ENCODE peak calls at places on chromosomes 16 and 17, in five cellular contexts. F, I, O, W and X are unnamed samples.
A peak's percentile ranks its signal among the peaks of the same experiment; 100 is the strongest.

GRCh38 chr16:77916111-77916510 is 106.2 kb upstream of the CLEC3A start:
- DNase-seq in O (no peak), W (no peak), F (no peak), I (no peak), X (no peak)

GRCh38 chr17:43755389-43755875 is 3.2 kb downstream of the SOST start:
- DNase-seq in O (no peak), I (no peak), W (peak; percentile 60), F (no peak), X (no peak)

GRCh38 chr16:57628782-57629181 is 352 bp downstream of the ADGRG1 start:
- DNase-seq in W (no peak), O (no peak), I (no peak), F (no peak), X (no peak)

GRCh38 chr16:23424292-23424958 is 28.6 kb downstream of the COG7 start:
- DNase-seq in O (no peak), I (peak; percentile 48), W (peak; percentile 37), F (peak; percentile 37), X (no peak)

GRCh38 chr16:1890701-1891035 is 18.7 kb upstream of the MEIOB start:
- DNase-seq in O (no peak), I (no peak), W (no peak), F (no peak), X (no peak)

GRCh38 chr16:81071816-81072215 is 5.2 kb downstream of the C16orf46 start:
- DNase-seq in F (no peak), I (no peak), O (no peak), W (peak; percentile 9), X (no peak)

GRCh38 chr16:83059237-83059636 is 432.5 kb downstream of the CDH13 start:
- DNase-seq in F (no peak), I (no peak), O (no peak), W (no peak), X (no peak)

GRCh38 chr17:10574324-10574723 is 24.9 kb upstream of the MYH2 start:
- DNase-seq in F (no peak), O (no peak), I (no peak), W (no peak), X (no peak)

GRCh38 chr16:8929086-8929748 is 34.5 kb downstream of the USP7 start:
- DNase-seq in O (no peak), F (no peak), I (no peak), W (no peak), X (no peak)

GRCh38 chr17:80347948-80348351 is 67.0 kb upstream of the ENDOV start:
- DNase-seq in F (no peak), O (peak; percentile 60), W (no peak), I (no peak), X (no peak)

GRCh38 chr16:73315645-73316044 is 267.7 kb upstream of the ZFHX3 start:
- DNase-seq in O (no peak), W (no peak), F (no peak), I (no peak), X (no peak)

GRCh38 chr17:78885956-78886355 is 17.0 kb downstream of the CEP295NL start:
- DNase-seq in O (no peak), W (no peak), I (no peak), F (no peak), X (no peak)

GRCh38 chr16:80208015-80208414 is 332.8 kb upstream of the DYNLRB2 start:
- DNase-seq in O (no peak), F (no peak), W (no peak), I (no peak), X (no peak)

GRCh38 chr17:44940321-44940720 is 7.3 kb downstream of the KIF18B start:
- DNase-seq in O (no peak), W (peak; percentile 71), F (no peak), I (no peak), X (no peak)

GRCh38 chr16:70290949-70291519 is 1.7 kb upstream of the AARS1 start:
- DNase-seq in F (no peak), W (no peak), I (no peak), O (no peak), X (no peak)

GRCh38 chr17:77735341-77736206 is 222.9 kb upstream of the TNRC6C start:
- DNase-seq in I (peak; percentile 76), W (no peak), F (peak; percentile 26), O (peak; percentile 91), X (no peak)

GRCh38 chr16:56927471-56927870 is 4.5 kb upstream of the HERPUD1 start:
- DNase-seq in W (no peak), F (no peak), I (no peak), O (no peak), X (no peak)

GRCh38 chr17:82060001-82060380 is 5.6 kb downstream of the DUS1L start:
- DNase-seq in W (no peak), I (no peak), O (no peak), F (no peak), X (no peak)

GRCh38 chr17:75721463-75722011 is 278 bp downstream of the ITGB4 start:
- DNase-seq in O (no peak), F (no peak), I (no peak), W (peak; percentile 7), X (no peak)

GRCh38 chr17:78019367-78019975 is 61.0 kb downstream of the TNRC6C start:
- DNase-seq in I (no peak), F (no peak), W (peak; percentile 33), O (no peak), X (no peak)

GRCh38 chr16:54077412-54077821 is 209.2 kb downstream of the IRX3 start:
- DNase-seq in I (no peak), F (no peak), W (peak; percentile 79), O (no peak), X (no peak)

GRCh38 chr17:68456529-68457167 is 648 bp downstream of the WIPI1 start:
- DNase-seq in W (peak; percentile 92), O (peak; percentile 94), I (peak; percentile 69), F (peak; percentile 71), X (peak; percentile 43)

GRCh38 chr16:21598676-21599157 is 660 bp upstream of the METTL9 start:
- DNase-seq in W (no peak), I (no peak), F (no peak), O (no peak), X (no peak)

GRCh38 chr16:21597571-21598030 is 1.8 kb upstream of the METTL9 start:
- DNase-seq in I (no peak), W (no peak), O (no peak), F (no peak), X (no peak)

GRCh38 chr16:21599158-21599993 is at the start of gene METTL9:
- DNase-seq in F (peak; percentile 94), I (peak; percentile 94), O (peak; percentile 97), W (peak; percentile 94), X (peak; percentile 63)

GRCh38 chr16:21602785-21603184 is 3.4 kb downstream of the METTL9 start:
- DNase-seq in W (no peak), F (no peak), I (no peak), O (no peak), X (no peak)

DNA sequence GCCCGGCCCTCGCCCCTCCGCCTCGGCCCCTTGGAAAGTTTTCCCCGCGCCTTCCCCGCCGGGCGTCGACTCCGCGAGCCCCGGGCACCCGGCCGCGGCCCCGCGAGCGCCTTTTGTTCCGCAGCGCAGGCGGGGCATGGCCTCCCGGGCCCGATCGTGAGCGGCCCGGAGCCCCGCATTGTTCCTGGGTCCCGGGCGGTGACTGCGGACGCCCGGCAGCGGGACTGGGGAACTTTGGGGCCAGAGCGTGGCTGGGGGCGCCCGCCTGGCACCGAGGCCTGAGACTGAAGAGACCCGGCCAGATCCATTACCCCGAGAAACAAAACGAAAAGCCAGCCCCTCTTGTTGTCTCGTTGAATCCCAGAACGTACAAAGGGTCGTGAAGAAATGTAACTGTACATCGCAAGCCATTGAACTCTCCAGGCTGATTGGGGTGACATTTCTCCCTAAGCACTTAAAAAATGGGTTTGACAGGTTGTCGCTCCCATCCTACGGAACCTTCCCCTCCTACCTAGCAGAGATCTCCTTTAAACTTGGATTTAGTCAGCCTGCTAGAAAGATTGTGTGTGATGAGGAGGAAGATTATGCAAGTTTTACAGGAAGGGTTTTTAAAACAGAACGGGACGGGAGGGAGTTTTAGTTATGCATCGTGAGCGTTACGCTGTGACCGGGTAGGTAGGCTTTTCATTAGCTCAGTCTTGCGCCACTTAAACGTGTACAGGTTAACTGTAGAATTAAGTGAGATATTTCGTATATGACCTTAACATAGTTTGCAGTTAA is 807 bp downstream of the METTL9 start:
- DNase-seq in O (no peak), W (peak; percentile 50), I (no peak), F (no peak), X (no peak)
- TF ChIP-seq CTCF in O (no peak), W (no peak), I (no peak), F (no peak), X (peak; percentile 5)

GRCh38 chr17:47916489-47917208 is 20.6 kb downstream of the SP2 start:
- DNase-seq in I (no peak), W (no peak), O (no peak), F (no peak), X (no peak)

GRCh38 chr17:47914296-47914948 is 18.4 kb downstream of the SP2 start:
- DNase-seq in F (no peak), W (no peak), I (no peak), O (no peak), X (no peak)

GRCh38 chr17:47918003-47918402 is 22.0 kb downstream of the SP2 start:
- DNase-seq in W (no peak), F (no peak), I (no peak), O (no peak), X (no peak)

GRCh38 chr17:47917581-47917980 is 21.5 kb downstream of the SP2 start:
- DNase-seq in O (no peak), I (no peak), W (no peak), F (no peak), X (no peak)

DNA sequence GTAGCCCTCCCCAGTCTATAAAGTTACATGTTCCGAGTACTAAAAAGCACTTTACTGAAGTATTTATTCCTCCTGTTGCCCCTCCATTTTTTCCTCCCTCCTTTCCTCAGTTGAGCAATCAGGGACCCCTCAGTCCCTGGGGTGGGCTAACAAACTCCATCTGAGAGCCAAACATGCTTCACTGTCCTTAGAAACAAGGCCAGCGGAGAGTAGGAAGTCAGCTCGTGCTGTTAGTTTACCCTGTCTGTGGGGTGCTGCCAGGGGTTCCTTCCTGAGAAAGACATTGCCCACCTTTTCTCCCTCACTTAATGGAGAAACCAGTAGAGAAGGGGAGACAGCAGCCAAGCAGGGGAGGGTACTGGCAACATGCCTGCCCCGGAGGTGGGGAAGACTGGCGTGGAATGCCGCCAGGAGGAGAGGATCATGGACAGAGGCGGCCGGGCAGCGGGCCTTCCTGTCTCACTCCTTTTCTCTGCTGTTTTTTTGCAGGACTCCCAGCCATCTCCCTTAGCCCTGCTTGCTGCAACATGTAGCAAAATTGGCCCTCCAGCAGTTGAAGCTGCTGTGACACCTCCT is 19.7 kb downstream of the SP2 start:
- DNase-seq in W (peak; percentile 10), F (peak; percentile 76), I (no peak), O (no peak), X (no peak)
- H3K4me3 ChIP-seq in W (no peak overlapping the region), F (no peak overlapping the region), I (no peak overlapping the region), O (no peak overlapping the region), X (no peak overlapping the region)

GRCh38 chr16:10003486-10003885 is 178.7 kb downstream of the GRIN2A start:
- DNase-seq in I (no peak), F (no peak), W (peak; percentile 55), O (no peak), X (no peak)
- TF ChIP-seq CTCF in I (no peak), F (no peak), W (no peak), O (no peak), X (no peak)

DNA sequence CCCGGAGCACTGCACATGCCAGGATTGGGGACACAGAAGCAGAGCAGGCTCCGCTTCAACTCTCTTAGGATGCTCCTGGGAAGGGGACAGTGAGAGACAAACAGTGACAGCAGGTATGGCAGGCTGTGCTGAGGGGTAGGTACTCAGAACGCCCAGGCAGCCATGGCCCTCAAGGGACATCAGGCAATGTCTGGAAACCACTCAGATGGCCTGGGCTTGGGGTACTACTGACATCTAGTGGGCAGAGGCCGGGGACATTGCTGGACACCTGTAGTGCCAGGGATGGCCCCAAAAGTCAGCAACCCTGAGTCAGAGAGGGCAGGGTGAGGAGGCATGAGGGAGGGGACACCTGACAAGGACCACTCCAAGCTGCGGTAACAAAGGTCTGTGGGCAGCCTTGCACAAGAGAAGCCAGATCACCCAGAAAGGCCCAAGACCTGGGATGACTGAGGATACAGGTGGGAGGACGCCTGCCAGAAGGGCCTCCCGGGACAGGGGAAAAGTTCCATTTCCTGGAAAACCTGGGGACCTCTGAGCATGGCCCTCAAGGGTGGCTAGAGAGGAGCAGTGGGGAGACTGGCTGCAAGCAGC is 21.2 kb downstream of the PEMT start:
- DNase-seq in O (no peak), W (peak; percentile 12), F (no peak), I (no peak), X (no peak)
- H3K4me3 ChIP-seq in O (no peak overlapping the region), W (no peak overlapping the region), F (no peak overlapping the region), I (no peak overlapping the region), X (no peak overlapping the region)